ENCODE peak calls at places on chromosomes 13 and 19, in five cellular contexts. One of them, this sample, is unnamed.

GRCh38 chr13:48621056-48621455 is 32.7 kb upstream of the CYSLTR2 start:
- DNase-seq in H1: no peak
- DNase-seq in neural progenitor cell: no peak
- DNase-seq in fibroblast of lung: peak; percentile 21
- DNase-seq in HCT116: no peak
- DNase-seq in this sample: no peak

GRCh38 chr19:55283548-55284393 is at the start of gene BRSK1:
- DNase-seq in H1: peak; percentile 86
- DNase-seq in neural progenitor cell: peak; percentile 92
- DNase-seq in fibroblast of lung: peak; percentile 65
- DNase-seq in HCT116: peak; percentile 26
- DNase-seq in this sample: no peak

GRCh38 chr13:111114362-111115050 is 604 bp upstream of the ARHGEF7 start:
- DNase-seq in H1: no peak
- DNase-seq in neural progenitor cell: peak; percentile 53
- DNase-seq in fibroblast of lung: peak; percentile 36
- DNase-seq in HCT116: no peak
- DNase-seq in this sample: no peak

GRCh38 chr13:39102981-39103490 is 64.8 kb downstream of the NHLRC3 start:
- DNase-seq in H1: no peak
- DNase-seq in neural progenitor cell: no peak
- DNase-seq in fibroblast of lung: no peak
- DNase-seq in HCT116: no peak
- DNase-seq in this sample: no peak

GRCh38 chr19:16019691-16020448 is 56.4 kb upstream of the TPM4 start:
- DNase-seq in H1: no peak
- DNase-seq in neural progenitor cell: no peak
- DNase-seq in fibroblast of lung: no peak
- DNase-seq in HCT116: no peak
- DNase-seq in this sample: no peak

GRCh38 chr13:60329221-60329983 is 67.6 kb upstream of the TDRD3 start:
- DNase-seq in H1: peak; percentile 71
- DNase-seq in neural progenitor cell: peak; percentile 77
- DNase-seq in fibroblast of lung: peak; percentile 32
- DNase-seq in HCT116: peak; percentile 18
- DNase-seq in this sample: peak; percentile 42

GRCh38 chr13:109468123-109468522 is 318.3 kb downstream of the IRS2 start:
- DNase-seq in H1: no peak
- DNase-seq in neural progenitor cell: no peak
- DNase-seq in fibroblast of lung: no peak
- DNase-seq in HCT116: no peak
- DNase-seq in this sample: no peak

GRCh38 chr13:68304287-68304893 is 1074.3 kb upstream of the PCDH9 start:
- DNase-seq in H1: no peak
- DNase-seq in neural progenitor cell: peak; percentile 35
- DNase-seq in fibroblast of lung: peak; percentile 39
- DNase-seq in HCT116: peak; percentile 1
- DNase-seq in this sample: no peak

GRCh38 chr13:66358564-66358963 is 871.6 kb downstream of the PCDH9 start:
- DNase-seq in H1: no peak
- DNase-seq in neural progenitor cell: no peak
- DNase-seq in fibroblast of lung: peak; percentile 30
- DNase-seq in HCT116: no peak
- DNase-seq in this sample: no peak

GRCh38 chr13:54593504-54593903 is 1564.9 kb downstream of the OLFM4 start:
- DNase-seq in H1: no peak
- DNase-seq in neural progenitor cell: no peak
- DNase-seq in fibroblast of lung: no peak
- DNase-seq in HCT116: no peak
- DNase-seq in this sample: no peak

GRCh38 chr19:18349524-18350128 is 9.2 kb downstream of the PGPEP1 start:
- DNase-seq in H1: peak; percentile 75
- DNase-seq in neural progenitor cell: peak; percentile 49
- DNase-seq in fibroblast of lung: peak; percentile 69
- DNase-seq in HCT116: no peak
- DNase-seq in this sample: peak; percentile 78

GRCh38 chr19:54209748-54210494 is 9.3 kb downstream of the RPS9 start:
- DNase-seq in H1: no peak
- DNase-seq in neural progenitor cell: no peak
- DNase-seq in fibroblast of lung: peak; percentile 99
- DNase-seq in HCT116: peak; percentile 40
- DNase-seq in this sample: peak; percentile 97

GRCh38 chr19:30111051-30111450 is 169.0 kb downstream of the URI1 start:
- DNase-seq in H1: no peak
- DNase-seq in neural progenitor cell: no peak
- DNase-seq in fibroblast of lung: no peak
- DNase-seq in HCT116: no peak
- DNase-seq in this sample: no peak

GRCh38 chr13:93476175-93476574 is 249.6 kb downstream of the GPC6 start:
- DNase-seq in H1: no peak
- DNase-seq in neural progenitor cell: no peak
- DNase-seq in fibroblast of lung: peak; percentile 87
- DNase-seq in HCT116: no peak
- DNase-seq in this sample: no peak

GRCh38 chr13:112616586-112617381 is 28.8 kb upstream of the TUBGCP3 start:
- DNase-seq in H1: peak; percentile 53
- DNase-seq in neural progenitor cell: peak; percentile 65
- DNase-seq in fibroblast of lung: peak; percentile 47
- DNase-seq in HCT116: peak; percentile 55
- DNase-seq in this sample: peak; percentile 27

GRCh38 chr13:75461314-75461713 is 20.7 kb downstream of the TBC1D4 start:
- DNase-seq in H1: no peak
- DNase-seq in neural progenitor cell: no peak
- DNase-seq in fibroblast of lung: no peak
- DNase-seq in HCT116: no peak
- DNase-seq in this sample: no peak

GRCh38 chr13:71864094-71864980 is 2.7 kb downstream of the DACH1 start:
- DNase-seq in H1: peak; percentile 69
- DNase-seq in neural progenitor cell: peak; percentile 87
- DNase-seq in fibroblast of lung: peak; percentile 43
- DNase-seq in HCT116: no peak
- DNase-seq in this sample: peak; percentile 91

GRCh38 chr13:96279904-96280303 is 190.0 kb downstream of the HS6ST3 start:
- DNase-seq in H1: no peak
- DNase-seq in neural progenitor cell: no peak
- DNase-seq in fibroblast of lung: no peak
- DNase-seq in HCT116: no peak
- DNase-seq in this sample: no peak

GRCh38 chr13:22298530-22298929 is 627.7 kb downstream of the FGF9 start:
- DNase-seq in H1: no peak
- DNase-seq in neural progenitor cell: no peak
- DNase-seq in fibroblast of lung: no peak
- DNase-seq in HCT116: no peak
- DNase-seq in this sample: no peak

GRCh38 chr19:23554548-23554947 is 132.5 kb downstream of the ZNF675 start:
- DNase-seq in H1: no peak
- DNase-seq in neural progenitor cell: no peak
- DNase-seq in fibroblast of lung: no peak
- DNase-seq in HCT116: no peak
- DNase-seq in this sample: no peak

GRCh38 chr19:45094158-45094557 is 1.2 kb downstream of the PPP1R37 start:
- DNase-seq in H1: no peak
- DNase-seq in neural progenitor cell: no peak
- DNase-seq in fibroblast of lung: no peak
- DNase-seq in HCT116: no peak
- DNase-seq in this sample: no peak

GRCh38 chr19:45092747-45093678 is at the start of gene PPP1R37:
- DNase-seq in H1: peak; percentile 89
- DNase-seq in neural progenitor cell: peak; percentile 99
- DNase-seq in fibroblast of lung: peak; percentile 99
- DNase-seq in HCT116: peak; percentile 98
- DNase-seq in this sample: peak; percentile 96

GRCh38 chr19:45096700-45097099 is 3.7 kb downstream of the PPP1R37 start:
- DNase-seq in H1: no peak
- DNase-seq in neural progenitor cell: no peak
- DNase-seq in fibroblast of lung: no peak
- DNase-seq in HCT116: no peak
- DNase-seq in this sample: no peak

GRCh38 chr19:45095496-45096413 is 2.8 kb downstream of the PPP1R37 start:
- DNase-seq in H1: no peak
- DNase-seq in neural progenitor cell: no peak
- DNase-seq in fibroblast of lung: no peak
- DNase-seq in HCT116: no peak
- DNase-seq in this sample: no peak

GRCh38 chr19:45094707-45095106 is 1.7 kb downstream of the PPP1R37 start:
- DNase-seq in H1: no peak
- DNase-seq in neural progenitor cell: no peak
- DNase-seq in fibroblast of lung: no peak
- DNase-seq in HCT116: no peak
- DNase-seq in this sample: no peak
- H3K4me3 ChIP-seq in H1: no peak overlapping the region
- H3K4me3 ChIP-seq in neural progenitor cell: no peak overlapping the region
- H3K4me3 ChIP-seq in fibroblast of lung: peak overlapping the region; percentile 19
- H3K4me3 ChIP-seq in HCT116: no peak overlapping the region
- H3K4me3 ChIP-seq in this sample: peak overlapping the region; percentile 99

DNA sequence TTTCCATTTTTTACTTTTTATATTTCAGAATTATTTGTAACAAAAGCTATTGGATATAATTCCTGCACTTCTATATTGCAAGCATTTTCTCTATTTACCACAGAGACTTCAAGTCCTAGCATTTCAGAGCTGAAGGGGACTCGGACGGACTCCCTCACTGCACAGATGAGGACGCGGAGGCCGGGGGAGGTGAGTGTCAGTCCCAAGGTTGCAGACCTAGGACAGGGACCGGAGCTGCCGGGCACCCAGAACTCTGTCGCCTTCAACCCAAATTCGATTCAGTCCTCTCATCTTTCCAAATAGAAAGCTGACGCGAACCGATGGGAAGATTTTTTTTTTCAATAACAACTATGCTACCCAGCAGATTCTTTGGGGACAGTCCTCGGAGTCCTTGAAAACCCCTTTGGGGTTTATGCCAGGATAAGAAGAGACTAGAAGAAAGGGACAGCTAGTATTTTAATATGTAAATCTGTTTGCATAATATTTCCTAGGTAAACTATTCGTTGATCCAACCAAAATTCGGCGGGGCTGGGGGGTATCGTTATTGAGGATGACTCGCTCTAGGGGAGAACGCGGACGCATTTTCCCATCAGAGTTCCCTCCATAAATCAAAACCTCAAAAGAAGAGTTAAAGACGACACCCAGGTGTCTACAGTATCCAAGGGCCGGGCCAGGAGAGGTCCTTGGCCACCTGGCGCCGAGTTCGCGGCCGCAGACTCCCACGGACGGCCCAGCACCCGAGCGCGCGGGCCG is 804 bp downstream of the FLT3 start:
- DNase-seq in H1: no peak
- DNase-seq in neural progenitor cell: peak; percentile 23
- DNase-seq in fibroblast of lung: no peak
- DNase-seq in HCT116: no peak
- DNase-seq in this sample: no peak
- H3K9ac ChIP-seq in H1: no peak overlapping the region
- H3K9ac ChIP-seq in neural progenitor cell: no peak overlapping the region
- H3K9ac ChIP-seq in fibroblast of lung: no peak overlapping the region
- H3K9ac ChIP-seq in HCT116: no peak overlapping the region
- H3K9ac ChIP-seq in this sample: no peak overlapping the region

GRCh38 chr19:35040826-35041547 is 534 bp upstream of the HPN start:
- DNase-seq in H1: peak; percentile 86
- DNase-seq in neural progenitor cell: peak; percentile 70
- DNase-seq in fibroblast of lung: peak; percentile 53
- DNase-seq in HCT116: no peak
- DNase-seq in this sample: peak; percentile 82

GRCh38 chr19:35040474-35040825 is 1.1 kb upstream of the HPN start:
- DNase-seq in H1: no peak
- DNase-seq in neural progenitor cell: no peak
- DNase-seq in fibroblast of lung: no peak
- DNase-seq in HCT116: no peak
- DNase-seq in this sample: no peak

GRCh38 chr19:35038623-35039512 is 2.7 kb upstream of the HPN start:
- DNase-seq in H1: no peak
- DNase-seq in neural progenitor cell: no peak
- DNase-seq in fibroblast of lung: peak; percentile 34
- DNase-seq in HCT116: no peak
- DNase-seq in this sample: no peak

GRCh38 chr19:35041548-35042055 is at the start of gene HPN:
- DNase-seq in H1: peak; percentile 86
- DNase-seq in neural progenitor cell: peak; percentile 37
- DNase-seq in fibroblast of lung: no peak
- DNase-seq in HCT116: no peak
- DNase-seq in this sample: no peak

DNA sequence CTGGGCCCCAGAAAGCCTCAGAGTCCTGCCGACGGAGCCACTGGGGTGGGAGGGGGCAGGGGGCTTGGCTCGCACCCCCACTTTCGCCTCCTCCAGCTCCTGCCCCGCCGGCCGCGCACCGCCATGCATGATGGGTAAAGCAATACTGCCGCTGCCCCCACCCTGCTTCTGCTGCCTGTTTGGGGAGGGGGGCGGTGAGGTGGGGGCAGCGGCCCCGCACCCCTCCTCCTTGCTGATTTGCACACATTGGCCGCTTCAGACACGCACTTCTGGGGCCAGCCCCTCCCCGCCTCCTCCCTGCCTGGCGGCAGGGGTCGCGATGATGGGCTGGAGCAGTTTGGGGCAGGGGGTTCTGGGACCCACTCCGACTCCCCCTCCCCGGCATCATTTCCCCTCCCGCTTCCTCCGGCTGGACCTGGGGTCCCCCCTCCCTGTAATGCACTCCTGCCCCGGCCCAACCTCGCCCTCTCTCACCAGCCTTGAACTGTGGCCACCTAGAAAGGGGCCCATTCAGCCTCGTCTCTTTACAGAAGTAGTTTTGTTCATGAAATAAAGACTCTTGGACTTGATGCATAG is 1.6 kb upstream of the HPN start:
- DNase-seq in H1: peak; percentile 66
- DNase-seq in neural progenitor cell: no peak
- DNase-seq in fibroblast of lung: no peak
- DNase-seq in HCT116: no peak
- DNase-seq in this sample: no peak
- H3K4me3 ChIP-seq in H1: no peak overlapping the region
- H3K4me3 ChIP-seq in neural progenitor cell: no peak overlapping the region
- H3K4me3 ChIP-seq in fibroblast of lung: no peak overlapping the region
- H3K4me3 ChIP-seq in HCT116: no peak overlapping the region
- H3K4me3 ChIP-seq in this sample: peak overlapping the region; percentile 15

DNA sequence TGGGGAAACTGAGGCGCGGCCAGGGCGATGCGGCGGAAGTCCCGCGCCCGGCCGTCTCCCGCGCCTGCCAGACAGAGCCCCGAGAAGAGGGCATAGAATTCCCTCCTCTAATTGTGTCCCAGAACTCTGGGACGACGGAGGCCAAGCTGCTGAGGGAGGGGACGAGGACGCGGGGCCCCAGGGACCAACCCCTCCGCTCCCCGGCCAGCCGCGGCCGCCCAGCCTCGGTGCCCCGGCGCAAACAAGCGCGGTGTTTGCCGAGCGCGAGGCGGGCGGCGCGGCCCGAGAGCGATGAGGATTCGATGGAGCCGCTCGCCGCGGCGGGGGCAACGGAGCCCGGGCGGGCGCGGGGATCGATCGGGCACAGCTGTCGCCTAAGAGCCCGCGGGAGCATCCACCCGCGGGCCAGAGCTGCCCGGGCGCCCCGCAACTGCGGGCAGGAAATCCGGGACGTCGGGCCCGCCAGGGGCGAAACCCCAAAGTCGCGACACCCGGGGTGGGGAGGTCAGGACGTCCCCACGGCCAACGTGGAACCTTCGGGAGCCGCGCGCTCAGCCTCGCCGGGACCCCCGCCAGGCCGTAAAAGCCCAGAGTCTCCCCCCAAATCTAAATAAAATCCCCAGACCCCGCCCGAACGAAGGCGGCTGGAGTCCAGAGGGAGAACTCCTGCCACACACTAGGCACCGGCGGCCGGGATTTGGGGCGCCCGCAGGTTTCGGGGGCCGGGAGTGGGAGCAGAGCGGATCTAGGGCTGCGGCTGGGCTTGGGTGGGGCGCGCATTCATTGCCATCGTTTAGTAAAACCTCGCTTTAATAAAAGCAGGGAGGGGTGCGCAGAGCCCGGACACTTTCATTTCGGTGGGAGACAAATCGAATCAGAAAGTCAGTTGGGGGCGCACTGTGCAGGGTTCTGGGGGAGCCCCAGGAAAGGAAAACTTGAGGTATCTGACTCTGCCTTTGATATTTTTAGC is 3.6 kb upstream of the ONECUT3 start:
- DNase-seq in H1: no peak
- DNase-seq in neural progenitor cell: peak; percentile 63
- DNase-seq in fibroblast of lung: no peak
- DNase-seq in HCT116: no peak
- DNase-seq in this sample: no peak
- H3K9ac ChIP-seq in H1: no peak overlapping the region
- H3K9ac ChIP-seq in neural progenitor cell: no peak overlapping the region
- H3K9ac ChIP-seq in fibroblast of lung: no peak overlapping the region
- H3K9ac ChIP-seq in HCT116: peak overlapping the region; percentile 98
- H3K9ac ChIP-seq in this sample: no peak overlapping the region